ENCODE peak calls at places on chromosome 14, in six cellular contexts. One of them, this sample, is unnamed.

GRCh38 chr14:52412426-52412825 is 98.3 kb downstream of the PTGER2 start:
- DNase-seq in A549: no peak
- DNase-seq in stromal cell of bone marrow: no peak
- DNase-seq in heart right ventricle: no peak
- DNase-seq in effector CD4-positive, alpha-beta T cell: no peak
- DNase-seq in NCI-H2081: no peak
- DNase-seq in this sample: no peak

GRCh38 chr14:56534656-56535055 is 44.9 kb upstream of the TMEM260 start:
- DNase-seq in effector CD4-positive, alpha-beta T cell: no peak
- DNase-seq in A549: no peak
- DNase-seq in heart right ventricle: no peak
- DNase-seq in stromal cell of bone marrow: no peak
- DNase-seq in NCI-H2081: no peak
- DNase-seq in this sample: no peak

GRCh38 chr14:97719931-97720330 is 922.7 kb downstream of the VRK1 start:
- DNase-seq in A549: no peak
- DNase-seq in stromal cell of bone marrow: no peak
- DNase-seq in heart right ventricle: no peak
- DNase-seq in NCI-H2081: no peak
- DNase-seq in effector CD4-positive, alpha-beta T cell: peak; percentile 45
- DNase-seq in this sample: peak; percentile 50

GRCh38 chr14:56412453-56413434 is 166.9 kb upstream of the TMEM260 start:
- DNase-seq in effector CD4-positive, alpha-beta T cell: no peak
- DNase-seq in A549: no peak
- DNase-seq in stromal cell of bone marrow: no peak
- DNase-seq in heart right ventricle: no peak
- DNase-seq in NCI-H2081: no peak
- DNase-seq in this sample: no peak

GRCh38 chr14:61476737-61477410 is 155.5 kb downstream of the PRKCH start:
- DNase-seq in heart right ventricle: no peak
- DNase-seq in NCI-H2081: no peak
- DNase-seq in A549: peak; percentile 50
- DNase-seq in effector CD4-positive, alpha-beta T cell: peak; percentile 63
- DNase-seq in stromal cell of bone marrow: peak; percentile 93
- DNase-seq in this sample: peak; percentile 65

GRCh38 chr14:31336646-31337045 is 83.7 kb downstream of the HEATR5A start:
- DNase-seq in A549: no peak
- DNase-seq in heart right ventricle: no peak
- DNase-seq in NCI-H2081: no peak
- DNase-seq in stromal cell of bone marrow: no peak
- DNase-seq in effector CD4-positive, alpha-beta T cell: no peak
- DNase-seq in this sample: no peak

GRCh38 chr14:101516401-101516800 is 44.9 kb upstream of the DIO3 start:
- DNase-seq in effector CD4-positive, alpha-beta T cell: no peak
- DNase-seq in NCI-H2081: no peak
- DNase-seq in heart right ventricle: no peak
- DNase-seq in A549: no peak
- DNase-seq in stromal cell of bone marrow: no peak
- DNase-seq in this sample: no peak

GRCh38 chr14:53331247-53331646 is 178.1 kb upstream of the DDHD1 start:
- DNase-seq in effector CD4-positive, alpha-beta T cell: no peak
- DNase-seq in A549: no peak
- DNase-seq in NCI-H2081: no peak
- DNase-seq in heart right ventricle: no peak
- DNase-seq in stromal cell of bone marrow: peak; percentile 78
- DNase-seq in this sample: no peak

GRCh38 chr14:72443991-72444431 is 449.9 kb downstream of the DPF3 start:
- DNase-seq in stromal cell of bone marrow: no peak
- DNase-seq in NCI-H2081: no peak
- DNase-seq in heart right ventricle: no peak
- DNase-seq in effector CD4-positive, alpha-beta T cell: no peak
- DNase-seq in A549: no peak
- DNase-seq in this sample: no peak

GRCh38 chr14:74571901-74572828 is 39.9 kb downstream of the LTBP2 start:
- DNase-seq in NCI-H2081: no peak
- DNase-seq in effector CD4-positive, alpha-beta T cell: no peak
- DNase-seq in A549: peak; percentile 74
- DNase-seq in stromal cell of bone marrow: peak; percentile 98
- DNase-seq in heart right ventricle: no peak
- DNase-seq in this sample: no peak

GRCh38 chr14:102764220-102764671 is 13.0 kb upstream of the TRAF3 start:
- DNase-seq in heart right ventricle: no peak
- DNase-seq in NCI-H2081: no peak
- DNase-seq in stromal cell of bone marrow: no peak
- DNase-seq in A549: no peak
- DNase-seq in effector CD4-positive, alpha-beta T cell: no peak
- DNase-seq in this sample: no peak

GRCh38 chr14:104596451-104596918 is 8.1 kb downstream of the TMEM179 start:
- DNase-seq in A549: no peak
- DNase-seq in NCI-H2081: no peak
- DNase-seq in effector CD4-positive, alpha-beta T cell: no peak
- DNase-seq in heart right ventricle: no peak
- DNase-seq in stromal cell of bone marrow: no peak
- DNase-seq in this sample: no peak

GRCh38 chr14:72075649-72076334 is 143.6 kb downstream of the RGS6 start:
- DNase-seq in heart right ventricle: no peak
- DNase-seq in A549: no peak
- DNase-seq in effector CD4-positive, alpha-beta T cell: no peak
- DNase-seq in stromal cell of bone marrow: no peak
- DNase-seq in NCI-H2081: no peak
- DNase-seq in this sample: no peak

GRCh38 chr14:69054030-69054429 is 74.9 kb upstream of the ACTN1 start:
- DNase-seq in NCI-H2081: no peak
- DNase-seq in heart right ventricle: peak; percentile 40
- DNase-seq in stromal cell of bone marrow: no peak
- DNase-seq in effector CD4-positive, alpha-beta T cell: no peak
- DNase-seq in A549: no peak
- DNase-seq in this sample: no peak

GRCh38 chr14:54446201-54446693 is 5.1 kb upstream of the CNIH1 start:
- DNase-seq in A549: no peak
- DNase-seq in NCI-H2081: peak; percentile 88
- DNase-seq in heart right ventricle: no peak
- DNase-seq in stromal cell of bone marrow: no peak
- DNase-seq in effector CD4-positive, alpha-beta T cell: no peak
- DNase-seq in this sample: no peak

GRCh38 chr14:96225745-96226151 is 21.1 kb downstream of the BDKRB2 start:
- DNase-seq in heart right ventricle: no peak
- DNase-seq in stromal cell of bone marrow: peak; percentile 36
- DNase-seq in NCI-H2081: no peak
- DNase-seq in effector CD4-positive, alpha-beta T cell: no peak
- DNase-seq in A549: no peak
- DNase-seq in this sample: no peak

GRCh38 chr14:101707285-101707842 is 54.1 kb upstream of the PPP2R5C start:
- DNase-seq in heart right ventricle: no peak
- DNase-seq in effector CD4-positive, alpha-beta T cell: peak; percentile 60
- DNase-seq in NCI-H2081: peak; percentile 76
- DNase-seq in stromal cell of bone marrow: peak; percentile 67
- DNase-seq in A549: peak; percentile 68
- DNase-seq in this sample: peak; percentile 47

GRCh38 chr14:29265852-29266251 is 499.3 kb downstream of the FOXG1 start:
- DNase-seq in effector CD4-positive, alpha-beta T cell: no peak
- DNase-seq in stromal cell of bone marrow: no peak
- DNase-seq in heart right ventricle: no peak
- DNase-seq in A549: no peak
- DNase-seq in NCI-H2081: no peak
- DNase-seq in this sample: no peak

GRCh38 chr14:89384023-89384422 is 33.0 kb downstream of the FOXN3 start:
- DNase-seq in effector CD4-positive, alpha-beta T cell: no peak
- DNase-seq in stromal cell of bone marrow: no peak
- DNase-seq in heart right ventricle: no peak
- DNase-seq in NCI-H2081: no peak
- DNase-seq in A549: no peak
- DNase-seq in this sample: no peak

This sample was measured in T follicular helper cell.